ENCODE peak calls at places on chromosomes 13 and 19, in four cellular contexts. O, T, C and Y are unnamed samples.

GRCh38 chr13:64239372-64239771 is 2823.7 kb upstream of the PCDH20 start:
- DNase-seq in T (no peak), C (peak), O (no peak), Y (no peak)

GRCh38 chr13:68550330-68550729 is 1320.2 kb upstream of the PCDH9 start:
- DNase-seq in O (no peak), C (no peak), T (no peak), Y (no peak)

GRCh38 chr19:44548736-44549135 is 19.3 kb upstream of the CEACAM20 start:
- DNase-seq in T (no peak), O (no peak), C (peak), Y (no peak)

GRCh38 chr13:51101636-51102218 is 9.3 kb downstream of the C13orf42 start:
- DNase-seq in T (no peak), O (no peak), C (no peak), Y (no peak)

GRCh38 chr13:24202215-24202614 is 41.7 kb downstream of the SPATA13 start:
- DNase-seq in C (no peak), T (no peak), O (no peak), Y (no peak)

GRCh38 chr19:43362179-43362578 is 8.7 kb downstream of the CD177 start:
- DNase-seq in T (no peak), C (peak), O (no peak), Y (no peak)

GRCh38 chr13:48153186-48153585 is 58.3 kb upstream of the MED4 start:
- DNase-seq in T (no peak), O (no peak), C (no peak), Y (no peak)

GRCh38 chr19:45117167-45117594 is 24.2 kb downstream of the PPP1R37 start:
- DNase-seq in O (no peak), C (no peak), T (no peak), Y (no peak)

GRCh38 chr19:50522881-50523280 is 9.2 kb upstream of the ASPDH start:
- DNase-seq in T (no peak), O (no peak), C (no peak), Y (no peak)

GRCh38 chr13:48505597-48506091 is 27.2 kb downstream of the RCBTB2 start:
- DNase-seq in T (no peak), C (no peak), O (peak), Y (no peak)

GRCh38 chr13:40371531-40372125 is 294.8 kb downstream of the FOXO1 start:
- DNase-seq in C (no peak), O (no peak), T (no peak), Y (no peak)

GRCh38 chr19:41415154-41415571 is 12.0 kb downstream of the B3GNT8 start:
- DNase-seq in O (no peak), T (no peak), C (no peak), Y (no peak)

GRCh38 chr19:1765182-1765903 is 12.0 kb downstream of the ONECUT3 start:
- DNase-seq in C (no peak), T (no peak), O (no peak), Y (no peak)

GRCh38 chr13:80116107-80116506 is 224.8 kb downstream of the SPRY2 start:
- DNase-seq in O (no peak), T (no peak), C (peak), Y (no peak)

GRCh38 chr19:55882626-55883025 is 46.3 kb downstream of the NLRP4 start:
- DNase-seq in T (no peak), C (no peak), O (no peak), Y (no peak)

GRCh38 chr13:49098771-49099512 is 121.2 kb upstream of the MLNR start:
- DNase-seq in T (no peak), C (peak), O (no peak), Y (no peak)

GRCh38 chr13:36815069-36815468 is 4.0 kb upstream of the RFXAP start:
- DNase-seq in O (no peak), C (peak), T (no peak), Y (no peak)

GRCh38 chr19:48668761-48669160 is 4.1 kb downstream of the NTN5 start:
- DNase-seq in T (no peak), C (no peak), O (no peak), Y (no peak)

GRCh38 chr19:53849237-53849676 is 18.4 kb upstream of the MYADM start:
- DNase-seq in T (peak), C (peak), O (no peak), Y (no peak)

GRCh38 chr13:23007430-23007829 is 173.3 kb upstream of the SGCG start:
- DNase-seq in T (no peak), O (no peak), C (no peak), Y (no peak)

GRCh38 chr19:40232479-40232878 is 6.0 kb upstream of the CCNP start:
- DNase-seq in T (no peak), C (no peak), O (no peak), Y (no peak)

GRCh38 chr13:46492946-46493345 is 60.0 kb upstream of the LRCH1 start:
- DNase-seq in O (no peak), C (peak), T (no peak), Y (no peak)

GRCh38 chr19:27796540-27796939 is 1416.4 kb downstream of the UQCRFS1 start:
- DNase-seq in O (no peak), T (no peak), C (no peak), Y (no peak)

GRCh38 chr19:15456441-15456840 is 6.7 kb upstream of the WIZ start:
- DNase-seq in O (no peak), T (no peak), C (no peak), Y (no peak)

GRCh38 chr19:13742756-13743155 is 21.6 kb upstream of the MRI1 start:
- DNase-seq in O (no peak), T (no peak), C (peak), Y (no peak)

GRCh38 chr13:65347420-65348030 is 1882.6 kb downstream of the PCDH9 start:
- DNase-seq in T (no peak), C (no peak), O (no peak), Y (no peak)

GRCh38 chr19:4172861-4173473 is 9.4 kb downstream of the SIRT6 start:
- DNase-seq in T (no peak), C (peak), O (peak), Y (peak)

GRCh38 chr19:48445256-48445605 is 552 bp upstream of the GRWD1 start:
- DNase-seq in O (no peak), C (peak), T (no peak), Y (peak)

GRCh38 chr13:19634129-19634740 is 776 bp downstream of the MPHOSPH8 start:
- DNase-seq in O (no peak), C (peak), T (no peak), Y (no peak)

GRCh38 chr13:33349996-33350826 is 64.7 kb upstream of the STARD13 start:
- DNase-seq in T (peak), O (no peak), C (peak), Y (peak)

GRCh38 chr13:53158201-53158600 is 129.6 kb downstream of the OLFM4 start:
- DNase-seq in O (no peak), C (no peak), T (no peak), Y (no peak)

GRCh38 chr13:28641600-28641926 is 17.4 kb upstream of the POMP start:
- DNase-seq in T (no peak), O (no peak), C (no peak), Y (no peak)

GRCh38 chr13:34358811-34359513 is 541.0 kb downstream of the RFC3 start:
- DNase-seq in O (no peak), T (no peak), C (peak), Y (no peak)

GRCh38 chr19:9793051-9793591 is 24.6 kb upstream of the ZNF846 start:
- DNase-seq in C (peak), O (peak), T (peak), Y (peak)

GRCh38 chr19:4970558-4971423 is 1.9 kb downstream of the KDM4B start:
- DNase-seq in T (no peak), O (no peak), C (peak), Y (no peak)